ENCODE peak calls at places on chromosomes 12 and 14, in five cellular contexts. C is suprapubic skin, N is heart left ventricle, Y is transverse colon, B is BJ. U is an unnamed sample.

GRCh38 chr12:46446645-46447044 is 74.1 kb upstream of the SLC38A2 start:
- DNase-seq in C (no peak), N (no peak), Y (no peak), B (no peak), U (no peak)

GRCh38 chr12:119069029-119069731 is 87.8 kb downstream of the SRRM4 start:
- DNase-seq in C (no peak), N (no peak), Y (no peak), B (no peak), U (no peak)

GRCh38 chr14:37172936-37173613 is 669 bp upstream of the SLC25A21 start:
- DNase-seq in C (no peak), N (no peak), Y (no peak), B (no peak), U (no peak)

GRCh38 chr14:61486930-61487495 is 165.6 kb downstream of the PRKCH start:
- DNase-seq in C (no peak), N (no peak), Y (no peak), B (no peak), U (no peak)

GRCh38 chr12:76083761-76084276 is 666 bp downstream of the NAP1L1 start:
- DNase-seq in C (peak), N (peak), Y (peak), B (no peak), U (peak)

GRCh38 chr12:13376627-13377373 is 180.3 kb downstream of the EMP1 start:
- DNase-seq in C (no peak), N (no peak), Y (peak), B (no peak), U (no peak)

GRCh38 chr14:92670177-92670576 is 78.2 kb downstream of the LGMN start:
- DNase-seq in C (no peak), N (no peak), Y (no peak), B (peak), U (no peak)

GRCh38 chr12:112347521-112347920 is 34.7 kb downstream of the HECTD4 start:
- DNase-seq in C (no peak), N (no peak), Y (no peak), B (peak), U (no peak)

GRCh38 chr14:77123381-77124344 is 17.9 kb downstream of the ZDHHC22 start:
- DNase-seq in C (peak), N (peak), Y (peak), B (no peak), U (no peak)

GRCh38 chr12:99455350-99456037 is 192.1 kb upstream of the GARIN6 start:
- DNase-seq in C (no peak), N (no peak), Y (no peak), B (peak), U (no peak)

GRCh38 chr14:81246561-81247270 is 26.0 kb upstream of the GTF2A1 start:
- DNase-seq in C (no peak), N (no peak), Y (no peak), B (peak), U (no peak)

GRCh38 chr12:57852620-57853509 is 6.3 kb upstream of the CTDSP2 start:
- DNase-seq in C (no peak), N (peak), Y (peak), B (no peak), U (peak)

GRCh38 chr12:53300187-53300586 is 692 bp downstream of the MYG1 start:
- DNase-seq in C (no peak), N (no peak), Y (no peak), B (no peak), U (no peak)

DNA sequence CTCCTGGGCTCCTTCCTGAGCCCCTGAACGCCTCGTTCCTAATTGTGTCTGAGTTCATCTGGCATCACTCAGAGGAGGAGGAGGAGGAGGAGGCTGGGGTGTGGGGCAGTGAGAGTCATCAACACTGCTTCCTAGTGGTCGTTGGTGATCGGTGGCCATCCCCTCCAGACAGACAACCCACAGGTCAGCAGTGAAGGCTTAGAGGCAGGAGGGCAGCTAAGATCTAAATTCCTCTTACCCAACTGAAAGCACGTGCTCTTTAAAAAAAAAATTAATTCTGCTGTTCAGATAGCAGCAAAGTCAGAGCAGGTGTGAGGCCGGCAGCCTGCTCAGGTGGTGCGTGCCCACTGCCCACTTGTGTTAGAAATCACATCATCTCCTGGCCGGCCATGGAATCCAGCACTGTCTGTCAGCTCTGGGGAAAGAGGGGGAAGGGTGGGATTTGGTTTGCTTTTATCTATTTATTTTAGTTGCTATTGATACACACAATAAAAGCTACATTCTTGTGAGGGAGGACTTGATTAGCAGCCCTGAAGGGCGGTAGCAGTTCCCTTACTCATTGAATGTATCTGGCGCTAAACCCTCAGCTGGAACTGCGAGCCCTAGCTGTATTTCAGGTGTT is 46.6 kb downstream of the PPP2R5C start:
- DNase-seq in C (no peak), N (no peak), Y (no peak), B (no peak), U (no peak)
- TF ChIP-seq CTCF in C (no peak), N (no peak), Y (no peak), B (no peak), U (peak)

GRCh38 chr14:29705801-29706200 is 221.8 kb downstream of the PRKD1 start:
- DNase-seq in C (no peak), N (no peak), Y (no peak), B (no peak), U (no peak)

GRCh38 chr14:29706700-29707099 is 220.9 kb downstream of the PRKD1 start:
- DNase-seq in C (no peak), N (no peak), Y (no peak), B (no peak), U (no peak)

GRCh38 chr14:29709490-29709889 is 218.2 kb downstream of the PRKD1 start:
- DNase-seq in C (no peak), N (no peak), Y (no peak), B (no peak), U (no peak)

GRCh38 chr14:29712586-29712985 is 215.1 kb downstream of the PRKD1 start:
- DNase-seq in C (no peak), N (no peak), Y (no peak), B (no peak), U (no peak)

GRCh38 chr14:29710015-29710414 is 217.6 kb downstream of the PRKD1 start:
- DNase-seq in C (no peak), N (no peak), Y (no peak), B (no peak), U (no peak)
- TF ChIP-seq CTCF in C (no peak), N (peak), Y (no peak), B (peak), U (no peak)

DNA sequence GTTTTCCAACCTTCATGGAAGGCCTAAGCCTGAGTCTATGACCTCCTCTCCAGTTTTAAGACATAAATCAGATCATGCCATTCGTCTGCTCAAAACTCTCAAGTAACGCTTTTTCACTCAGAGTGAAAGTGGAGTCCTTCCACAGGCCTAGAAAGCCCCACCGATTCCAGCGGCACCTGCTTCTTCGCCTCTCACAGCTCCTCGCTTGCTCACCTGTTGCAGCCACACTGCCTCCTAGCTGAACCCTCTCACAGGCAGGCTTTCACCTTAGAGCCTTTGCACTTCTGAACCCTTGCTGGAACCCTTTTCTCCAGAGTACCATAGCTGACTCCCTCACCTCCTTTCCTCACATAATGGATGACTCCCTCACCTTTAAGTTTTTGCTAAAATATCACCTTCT is 301.1 kb downstream of the ZFP36L1 start:
- DNase-seq in C (no peak), N (no peak), Y (no peak), B (no peak), U (no peak)
- TF ChIP-seq CTCF in C (no peak), N (no peak), Y (no peak), B (no peak), U (no peak)

GRCh38 chr12:116799955-116800354 is 61.8 kb downstream of the RNFT2 start:
- DNase-seq in C (no peak), N (no peak), Y (no peak), B (no peak), U (no peak)
- TF ChIP-seq CTCF in C (no peak), N (no peak), Y (no peak), B (no peak), U (no peak)

GRCh38 chr12:16692099-16692498 is 86.1 kb upstream of the LMO3 start:
- DNase-seq in C (no peak), N (no peak), Y (no peak), B (no peak), U (no peak)
- TF ChIP-seq CTCF in C (no peak), N (no peak), Y (no peak), B (no peak), U (no peak)

GRCh38 chr12:110704750-110705149 is 15.8 kb upstream of the HVCN1 start:
- DNase-seq in C (no peak), N (no peak), Y (peak), B (no peak), U (no peak)
- TF ChIP-seq CTCF in C (no peak), N (no peak), Y (peak), B (no peak), U (peak)

GRCh38 chr12:55679691-55680090 is 28.0 kb downstream of the ITGA7 start:
- DNase-seq in C (no peak), N (no peak), Y (no peak), B (no peak), U (no peak)

GRCh38 chr12:55683676-55684075 is 24.0 kb downstream of the ITGA7 start:
- DNase-seq in C (no peak), N (no peak), Y (no peak), B (no peak), U (no peak)

GRCh38 chr12:55684761-55685370 is 22.8 kb downstream of the ITGA7 start:
- DNase-seq in C (no peak), N (no peak), Y (no peak), B (no peak), U (no peak)

GRCh38 chr12:55682087-55682796 is 25.5 kb downstream of the ITGA7 start:
- DNase-seq in C (no peak), N (no peak), Y (no peak), B (no peak), U (no peak)

DNA sequence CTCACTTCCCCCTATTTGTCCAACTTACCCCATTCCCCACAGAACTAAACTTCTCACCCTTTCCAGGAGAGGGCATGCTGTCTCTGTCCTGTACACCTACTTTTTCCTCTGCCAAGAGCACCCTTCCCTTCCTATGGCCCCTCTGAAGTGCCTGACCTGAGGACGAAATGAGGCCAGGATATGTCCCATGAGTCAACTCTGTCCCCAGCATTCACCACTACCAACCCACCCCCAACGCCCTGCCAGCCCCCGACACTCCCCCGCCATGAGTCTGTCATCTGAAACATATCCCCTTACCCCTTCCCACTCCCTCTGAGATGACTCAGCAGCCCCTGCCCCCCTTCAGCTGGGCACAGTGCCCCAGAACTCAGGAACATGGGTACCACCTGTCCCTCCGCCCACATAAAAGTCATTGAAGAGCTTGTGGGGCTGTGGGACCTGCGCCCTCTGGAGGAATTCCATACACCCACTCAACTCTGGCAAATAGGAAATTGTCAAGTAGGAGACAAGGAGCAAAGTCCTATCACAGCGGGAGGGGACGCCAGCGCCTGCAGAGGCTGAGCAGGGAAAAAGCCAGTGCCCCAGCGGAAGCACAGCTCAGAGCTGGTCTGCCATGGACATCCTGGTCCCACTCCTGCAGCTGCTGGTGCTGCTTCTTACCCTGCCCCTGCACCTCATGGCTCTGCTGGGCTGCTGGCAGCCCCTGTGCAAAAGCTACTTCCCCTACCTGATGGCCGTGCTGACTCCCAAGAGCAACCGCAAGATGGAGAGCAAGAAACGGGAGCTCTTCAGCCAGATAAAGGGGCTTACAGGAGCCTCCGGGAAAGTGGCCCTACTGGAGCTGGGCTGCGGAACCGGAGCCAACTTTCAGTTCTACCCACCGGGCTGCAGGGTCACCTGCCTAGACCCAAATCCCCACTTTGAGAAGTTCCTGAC is 26.3 kb downstream of the ITGA7 start:
- DNase-seq in C (no peak), N (peak), Y (peak), B (no peak), U (no peak)
- TF ChIP-seq CTCF in C (no peak), N (peak), Y (peak), B (peak), U (peak)

GRCh38 chr14:94713115-94713514 is 56.8 kb downstream of the GSC start:
- DNase-seq in C (no peak), N (no peak), Y (no peak), B (no peak), U (no peak)

GRCh38 chr14:94722397-94722796 is 47.5 kb downstream of the GSC start:
- DNase-seq in C (no peak), N (no peak), Y (no peak), B (no peak), U (no peak)

GRCh38 chr14:94716976-94717375 is 52.9 kb downstream of the GSC start:
- DNase-seq in C (no peak), N (no peak), Y (no peak), B (no peak), U (no peak)

GRCh38 chr14:94717808-94718207 is 52.1 kb downstream of the GSC start:
- DNase-seq in C (no peak), N (no peak), Y (no peak), B (no peak), U (no peak)
- TF ChIP-seq CTCF in C (no peak), N (no peak), Y (no peak), B (no peak), U (no peak)

GRCh38 chr12:64670039-64670438 is 59.7 kb downstream of the RASSF3 start:
- DNase-seq in C (no peak), N (no peak), Y (no peak), B (no peak), U (no peak)
- TF ChIP-seq CTCF in C (no peak), N (no peak), Y (no peak), B (no peak), U (peak)

GRCh38 chr14:22630066-22630465 is 14.1 kb downstream of the OR6J1 start:
- DNase-seq in C (no peak), N (no peak), Y (no peak), B (no peak), U (no peak)
- TF ChIP-seq CTCF in C (no peak), N (no peak), Y (no peak), B (no peak), U (no peak)

U was measured in type B pancreatic cell.